ENCODE peak calls at places on chromosomes 3 and 15, in six cellular contexts. S is adrenal gland, X is uterus, C is A549, B is right lobe of liver, W is K562. Y is an unnamed sample.

GRCh38 chr3:195697582-195698324 is 23.0 kb upstream of the MUC20 start:
- DNase-seq in B (no peak), C (peak), W (peak), X (no peak), S (no peak), Y (no peak)

GRCh38 chr15:58988011-58988785 is 735 bp downstream of the RNF111 start:
- DNase-seq in B (peak), C (peak), S (peak), X (peak), W (peak), Y (peak)

GRCh38 chr3:144185291-144185690 is 213.7 kb downstream of the DIPK2A start:
- DNase-seq in X (no peak), C (no peak), S (no peak), W (no peak), B (no peak), Y (no peak)

GRCh38 chr15:101511717-101512116 is 22.2 kb upstream of the PCSK6 start:
- DNase-seq in X (no peak), W (no peak), B (no peak), C (no peak), S (no peak), Y (no peak)

GRCh38 chr15:73065114-73065513 is 12.9 kb downstream of the NEO1 start:
- DNase-seq in C (no peak), W (no peak), B (no peak), X (no peak), S (no peak), Y (no peak)

GRCh38 chr15:47673343-47673761 is 44.0 kb upstream of the SEMA6D start:
- DNase-seq in W (no peak), X (peak), C (no peak), B (no peak), S (no peak), Y (no peak)

GRCh38 chr3:197798863-197799262 is 7.8 kb downstream of the LRCH3 start:
- DNase-seq in W (no peak), X (no peak), C (no peak), B (no peak), S (no peak), Y (no peak)

GRCh38 chr3:12601072-12601471 is 44.2 kb downstream of the MKRN2 start:
- DNase-seq in S (no peak), C (peak), X (no peak), W (peak), B (no peak), Y (no peak)

GRCh38 chr3:149969110-149969944 is 1.4 kb downstream of the PFN2 start:
- DNase-seq in C (peak), S (peak), W (peak), X (peak), B (no peak), Y (peak)

GRCh38 chr15:52292780-52293392 is 2.7 kb downstream of the MYO5C start:
- DNase-seq in X (no peak), B (no peak), S (no peak), C (no peak), W (no peak), Y (no peak)

DNA sequence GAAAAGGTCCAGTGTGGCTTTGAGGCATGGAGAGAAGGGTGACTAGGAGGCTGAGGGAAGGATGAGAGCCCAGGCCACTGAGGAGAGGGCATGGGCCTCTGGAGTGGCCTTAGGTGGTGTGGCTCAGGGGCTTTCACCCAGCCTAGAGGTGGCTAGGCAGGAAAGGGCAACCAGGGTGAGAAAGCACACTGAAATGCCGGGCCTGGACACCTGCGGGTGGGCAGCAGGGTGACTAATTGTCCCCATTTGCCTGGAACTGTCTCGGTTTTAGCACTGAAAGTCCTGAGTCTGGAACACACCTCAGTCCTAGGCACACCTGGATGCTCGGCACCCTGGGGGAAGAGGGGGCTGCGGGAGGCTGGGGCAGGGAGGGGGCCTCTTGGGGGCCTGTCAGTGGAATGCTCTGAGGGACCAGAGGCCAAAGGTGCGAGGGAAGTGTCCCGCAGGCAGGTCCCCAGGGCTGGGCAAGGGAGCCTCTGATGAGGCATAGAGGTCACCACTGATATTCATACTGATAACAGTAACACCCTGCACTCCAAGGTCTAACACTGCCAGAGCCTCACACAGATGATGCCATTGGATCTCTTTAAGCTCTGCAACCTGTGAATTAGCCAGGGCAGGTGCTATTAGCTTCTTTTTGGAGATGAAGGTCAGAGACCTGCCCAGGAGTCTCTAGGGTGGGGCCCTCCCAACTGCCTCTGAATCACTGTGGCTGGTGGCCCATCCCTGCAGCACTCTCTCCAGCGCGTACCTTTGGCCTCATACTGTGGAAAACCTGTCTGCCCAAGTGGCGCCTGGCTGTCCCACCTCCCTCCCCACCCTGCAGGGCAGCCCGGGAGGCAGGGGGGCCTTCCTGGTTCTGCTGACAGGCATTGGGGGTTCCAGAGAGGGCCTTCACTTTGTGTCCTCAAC is 3.0 kb upstream of the PHGR1 start:
- DNase-seq in W (no peak), S (no peak), X (no peak), B (no peak), C (no peak), Y (no peak)
- TF ChIP-seq POLR2A in W (no peak), S (no peak), X (no peak), B (no peak), C (no peak), Y (no peak)

GRCh38 chr3:170975283-170976189 is 51.0 kb downstream of the SLC2A2 start:
- DNase-seq in C (no peak), W (no peak), B (no peak), S (no peak), X (no peak), Y (no peak)
- TF ChIP-seq POLR2A in C (no peak), W (no peak), B (no peak), S (no peak), X (no peak), Y (no peak)

GRCh38 chr15:68195336-68196112 is 9.6 kb downstream of the CALML4 start:
- DNase-seq in W (no peak), S (no peak), B (peak), C (no peak), X (no peak), Y (no peak)
- TF ChIP-seq POLR2A in W (no peak), S (no peak), B (no peak), C (no peak), X (no peak), Y (no peak)

DNA sequence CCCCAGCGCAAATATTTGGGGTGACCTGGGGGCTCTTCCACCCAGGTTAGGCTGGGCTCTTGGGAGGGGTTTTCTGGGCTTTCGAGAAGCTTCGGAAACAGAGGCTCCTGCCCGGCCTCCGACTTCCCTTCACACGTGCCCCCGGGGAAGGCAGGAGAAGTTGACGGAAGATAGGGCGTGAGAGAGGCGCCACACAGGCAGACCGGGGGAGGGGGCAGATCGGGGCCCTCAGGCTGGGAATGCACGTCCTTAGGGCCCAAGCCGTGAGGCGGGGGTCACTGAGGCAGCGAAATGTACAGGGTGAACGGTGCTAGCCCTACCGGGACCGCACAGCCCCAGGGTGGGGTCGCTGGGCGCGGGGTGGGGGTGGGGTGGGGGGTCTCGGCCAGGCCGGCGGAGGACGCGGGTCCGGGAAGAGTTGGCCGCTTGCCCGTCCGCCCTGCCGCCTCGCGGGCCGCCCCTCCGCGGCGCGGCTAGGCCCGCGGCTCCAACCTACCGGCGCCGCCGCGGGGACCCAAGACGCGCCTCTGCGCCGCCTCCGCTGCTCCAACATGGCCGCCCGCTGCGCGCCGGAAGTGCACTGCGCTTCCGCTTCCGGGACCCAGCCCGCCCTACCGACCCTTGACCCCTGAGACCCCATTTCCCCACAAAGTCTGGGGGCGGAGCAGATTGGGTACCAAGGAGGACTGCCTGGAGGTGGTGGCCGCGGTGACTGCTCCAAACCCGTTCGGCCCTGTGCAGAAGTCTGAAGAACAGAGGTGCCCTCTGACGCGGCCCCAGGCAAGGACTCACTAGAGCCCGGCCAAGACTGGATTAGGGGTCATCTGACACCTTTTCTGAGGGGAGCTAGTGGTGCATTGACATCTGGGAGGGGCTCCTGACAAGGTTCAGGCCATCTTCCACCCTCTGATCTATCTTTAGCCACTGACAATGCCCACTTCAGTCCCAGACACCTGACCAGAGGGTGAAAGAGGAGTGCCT is at the start of gene CCDC71:
- DNase-seq in W (peak), C (peak), S (peak), X (peak), B (peak), Y (peak)
- TF ChIP-seq POLR2A in W (peak), C (peak), S (peak), X (peak), B (peak), Y (peak)

DNA sequence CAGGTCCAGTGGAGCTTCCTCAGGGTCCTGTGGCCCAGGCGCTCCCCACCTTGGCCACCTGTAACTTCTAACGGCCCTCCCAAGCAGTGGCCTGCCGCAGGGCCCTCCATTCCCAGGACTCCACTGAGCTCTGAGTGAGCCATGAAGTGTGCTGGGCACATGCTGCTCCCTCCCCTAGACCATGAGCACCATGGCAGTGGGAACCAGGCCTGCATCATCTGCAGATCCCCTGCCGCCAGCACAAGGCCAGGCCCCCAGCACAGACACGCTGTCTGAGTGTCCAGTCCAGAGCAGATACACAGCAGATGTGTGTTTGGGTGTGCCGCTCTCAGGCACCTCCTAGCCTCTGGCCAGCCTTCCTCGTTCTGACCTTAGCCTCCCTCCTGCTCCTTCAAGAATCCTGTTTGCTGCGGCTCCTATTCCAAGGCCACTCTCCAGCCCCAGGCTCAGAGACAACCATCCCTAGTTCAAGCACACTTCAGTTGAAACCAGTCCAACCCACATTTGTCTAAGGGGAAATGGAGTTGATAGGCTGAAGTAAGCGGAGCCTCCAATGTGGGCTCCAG is 7.0 kb upstream of the KLF15 start:
- DNase-seq in W (no peak), S (no peak), X (no peak), B (peak), C (no peak), Y (no peak)
- TF ChIP-seq POLR2A in W (no peak), S (no peak), X (no peak), B (no peak), C (no peak), Y (no peak)

GRCh38 chr3:183044547-183045229 is 54.6 kb downstream of the MCCC1 start:
- DNase-seq in W (no peak), X (no peak), B (no peak), C (no peak), S (no peak), Y (no peak)
- TF ChIP-seq POLR2A in W (no peak), X (no peak), B (no peak), C (no peak), S (no peak), Y (no peak)

GRCh38 chr15:71275098-71275497 is 159.8 kb downstream of the THSD4 start:
- DNase-seq in X (no peak), C (no peak), W (no peak), B (no peak), S (no peak), Y (no peak)
- TF ChIP-seq POLR2A in X (no peak), C (no peak), W (no peak), B (no peak), S (no peak), Y (no peak)

DNA sequence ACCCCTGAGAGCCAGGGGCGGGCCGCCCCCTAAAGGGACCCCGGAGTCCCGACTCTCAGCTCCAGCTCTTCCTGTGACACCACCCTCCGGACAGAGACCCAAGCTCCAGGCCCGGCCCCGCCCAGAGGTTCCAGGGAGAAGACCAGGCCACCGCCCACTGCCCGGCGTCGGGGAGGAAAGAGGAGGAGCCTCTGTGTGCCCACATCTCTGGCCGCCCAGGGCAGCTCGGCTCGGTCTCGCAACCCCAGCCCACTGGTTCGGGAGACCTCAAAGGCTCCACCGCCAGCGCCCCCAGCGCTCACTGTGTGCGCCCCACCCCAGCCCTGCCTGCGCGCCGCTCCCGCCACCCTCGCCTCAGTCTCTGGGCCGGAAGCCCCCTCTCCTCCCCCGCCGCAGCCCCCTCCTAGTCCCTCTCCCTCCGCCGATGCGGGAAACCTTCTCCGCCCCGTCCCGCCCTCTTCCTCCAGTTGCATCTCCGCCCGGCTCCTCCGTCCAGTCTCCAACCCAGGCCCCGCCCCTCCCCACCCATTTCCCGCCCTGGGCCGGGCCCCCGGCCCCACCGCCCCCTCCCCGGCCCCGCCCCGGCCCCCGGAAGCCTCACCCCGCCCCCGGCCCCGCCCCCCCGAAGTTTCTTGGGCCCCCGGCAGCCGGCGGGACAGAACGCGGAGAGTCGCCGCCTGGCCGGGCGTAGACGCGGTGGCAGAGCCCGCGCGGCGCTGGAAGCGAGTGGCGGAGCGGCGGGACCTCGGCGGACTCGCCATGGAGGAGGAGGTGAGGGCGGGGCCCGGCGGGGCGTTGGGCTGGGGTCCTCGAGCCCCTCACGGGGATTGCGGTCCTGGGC is at the start of gene PLEKHO2:
- DNase-seq in X (peak), W (peak), B (peak), S (peak), C (peak), Y (peak)
- TF ChIP-seq POLR2A in X (peak), W (peak), B (peak), S (peak), C (peak), Y (no peak)

DNA sequence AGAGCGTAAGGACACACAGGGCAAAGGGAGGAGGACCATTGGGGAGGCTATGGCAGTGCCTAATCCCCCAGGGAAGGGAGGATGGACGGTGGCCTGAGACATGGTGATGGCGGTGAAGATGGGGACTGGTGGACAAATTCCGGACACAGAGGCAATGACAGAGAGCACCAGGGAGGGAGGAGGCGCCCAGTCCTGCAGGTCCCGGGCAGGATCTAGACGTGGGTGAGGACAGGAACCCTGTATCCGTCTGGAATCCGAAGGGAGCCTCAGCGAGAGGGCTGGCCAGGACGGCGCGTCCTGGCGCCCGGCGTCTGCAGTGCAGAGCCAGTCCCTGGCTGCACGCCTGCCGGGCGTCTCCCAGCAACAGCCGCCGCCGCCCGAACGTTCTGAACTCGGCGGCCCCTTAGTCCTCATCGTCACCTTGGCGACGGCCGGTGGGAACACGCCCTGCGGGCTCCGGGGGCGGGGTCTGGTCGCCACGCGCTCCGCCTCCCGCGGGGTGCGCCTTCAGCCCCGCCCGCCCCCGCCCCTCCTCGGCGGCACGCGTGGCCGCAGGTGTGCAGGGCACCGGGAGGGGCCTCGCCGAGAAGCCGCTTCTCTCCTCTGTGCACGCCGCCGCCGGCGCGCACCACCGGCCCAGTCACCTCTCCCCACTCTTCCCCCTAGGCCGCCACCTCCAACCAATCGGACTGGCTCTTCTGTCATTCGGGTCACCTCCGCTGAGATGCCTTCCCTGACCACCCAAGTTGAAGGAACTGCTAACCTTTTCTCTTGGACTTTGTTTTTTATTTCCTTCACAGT is 11.6 kb downstream of the XIRP1 start:
- DNase-seq in W (peak), B (peak), S (peak), X (peak), C (peak), Y (peak)
- TF ChIP-seq POLR2A in W (no peak), B (peak), S (peak), X (peak), C (no peak), Y (peak)

GRCh38 chr3:73448761-73449290 is 175.9 kb downstream of the PDZRN3 start:
- DNase-seq in X (no peak), W (no peak), S (no peak), B (no peak), C (no peak), Y (no peak)
- TF ChIP-seq POLR2A in X (no peak), W (no peak), S (no peak), B (no peak), C (no peak), Y (no peak)

Y was measured in erythroblast.